ENCODE peak calls at places on chromosomes 1 and 21, in five cellular contexts. V is choroid plexus epithelial cell, N is heart right ventricle, K is GM12878, E is fibroblast of pulmonary artery. H is an unnamed sample.

GRCh38 chr1:78114034-78114956 is 68.5 kb downstream of the GIPC2 start:
- DNase-seq in V (peak; percentile 92), E (peak; percentile 90), K (peak; percentile 38), N (peak; percentile 66), H (peak; percentile 75)

GRCh38 chr21:37984416-37984815 is 68.2 kb upstream of the KCNJ6 start:
- DNase-seq in E (no peak), N (no peak), K (no peak), V (no peak), H (no peak)

GRCh38 chr1:201597551-201598230 is 58.8 kb downstream of the NAV1 start:
- DNase-seq in N (peak; percentile 56), E (no peak), K (no peak), V (no peak), H (no peak)

GRCh38 chr1:938088-938683 is 14.5 kb downstream of the SAMD11 start:
- DNase-seq in N (no peak), V (peak; percentile 58), E (peak; percentile 32), K (no peak), H (no peak)

GRCh38 chr1:108503062-108503740 is 53.1 kb downstream of the NBPF6 start:
- DNase-seq in E (peak; percentile 83), N (no peak), V (peak; percentile 53), K (no peak), H (peak; percentile 96)

GRCh38 chr1:91650764-91651163 is 150.1 kb downstream of the CDC7 start:
- DNase-seq in V (peak; percentile 99), E (peak; percentile 93), N (peak; percentile 80), K (no peak), H (peak; percentile 99)

GRCh38 chr1:30300669-30301068 is 422.7 kb downstream of the MATN1 start:
- DNase-seq in E (no peak), K (no peak), N (no peak), V (no peak), H (no peak)

GRCh38 chr21:25405991-25406390 is 201.3 kb downstream of the MRPL39 start:
- DNase-seq in V (no peak), E (no peak), K (no peak), N (no peak), H (no peak)

GRCh38 chr1:225434041-225434440 is 6.2 kb upstream of the LBR start:
- DNase-seq in K (no peak), E (no peak), V (no peak), N (no peak), H (no peak)

GRCh38 chr1:113353581-113353980 is 36.7 kb upstream of the MAGI3 start:
- DNase-seq in K (no peak), E (no peak), V (no peak), N (no peak), H (no peak)

GRCh38 chr21:15289896-15290841 is 225.4 kb upstream of the NRIP1 start:
- DNase-seq in E (no peak), V (no peak), N (peak; percentile 19), K (no peak), H (peak; percentile 16)

GRCh38 chr1:199449221-199449620 is 578.3 kb upstream of the NR5A2 start:
- DNase-seq in K (no peak), V (no peak), N (no peak), E (peak; percentile 38), H (no peak)

GRCh38 chr1:171984850-171985485 is 143.7 kb downstream of the DNM3 start:
- DNase-seq in E (peak; percentile 53), N (no peak), V (peak; percentile 58), K (no peak), H (peak; percentile 51)

GRCh38 chr1:111730706-111731105 is 8.5 kb downstream of the INKA2 start:
- DNase-seq in V (no peak), E (no peak), N (no peak), K (no peak), H (no peak)

GRCh38 chr1:156586323-156586722 is 5.3 kb upstream of the NAXE start:
- DNase-seq in V (no peak), K (no peak), E (no peak), N (no peak), H (no peak)

GRCh38 chr1:237814319-237814924 is 76.3 kb downstream of the ZP4 start:
- DNase-seq in V (peak; percentile 20), N (no peak), K (no peak), E (peak; percentile 19), H (no peak)

GRCh38 chr1:163227126-163227525 is 24.4 kb upstream of the RGS5 start:
- DNase-seq in V (no peak), K (no peak), N (no peak), E (no peak), H (no peak)

GRCh38 chr1:219549215-219549614 is 63.7 kb downstream of the ZC3H11B start:
- DNase-seq in V (peak; percentile 41), K (no peak), N (no peak), E (peak; percentile 77), H (no peak)

GRCh38 chr1:232477728-232478127 is 152.2 kb downstream of the SIPA1L2 start:
- DNase-seq in V (peak; percentile 90), N (peak; percentile 17), K (no peak), E (peak; percentile 78), H (peak; percentile 94)
- H3K4me3 ChIP-seq in V (no peak overlapping the region), N (no peak overlapping the region), K (no peak overlapping the region), E (no peak overlapping the region), H (no peak overlapping the region)

DNA sequence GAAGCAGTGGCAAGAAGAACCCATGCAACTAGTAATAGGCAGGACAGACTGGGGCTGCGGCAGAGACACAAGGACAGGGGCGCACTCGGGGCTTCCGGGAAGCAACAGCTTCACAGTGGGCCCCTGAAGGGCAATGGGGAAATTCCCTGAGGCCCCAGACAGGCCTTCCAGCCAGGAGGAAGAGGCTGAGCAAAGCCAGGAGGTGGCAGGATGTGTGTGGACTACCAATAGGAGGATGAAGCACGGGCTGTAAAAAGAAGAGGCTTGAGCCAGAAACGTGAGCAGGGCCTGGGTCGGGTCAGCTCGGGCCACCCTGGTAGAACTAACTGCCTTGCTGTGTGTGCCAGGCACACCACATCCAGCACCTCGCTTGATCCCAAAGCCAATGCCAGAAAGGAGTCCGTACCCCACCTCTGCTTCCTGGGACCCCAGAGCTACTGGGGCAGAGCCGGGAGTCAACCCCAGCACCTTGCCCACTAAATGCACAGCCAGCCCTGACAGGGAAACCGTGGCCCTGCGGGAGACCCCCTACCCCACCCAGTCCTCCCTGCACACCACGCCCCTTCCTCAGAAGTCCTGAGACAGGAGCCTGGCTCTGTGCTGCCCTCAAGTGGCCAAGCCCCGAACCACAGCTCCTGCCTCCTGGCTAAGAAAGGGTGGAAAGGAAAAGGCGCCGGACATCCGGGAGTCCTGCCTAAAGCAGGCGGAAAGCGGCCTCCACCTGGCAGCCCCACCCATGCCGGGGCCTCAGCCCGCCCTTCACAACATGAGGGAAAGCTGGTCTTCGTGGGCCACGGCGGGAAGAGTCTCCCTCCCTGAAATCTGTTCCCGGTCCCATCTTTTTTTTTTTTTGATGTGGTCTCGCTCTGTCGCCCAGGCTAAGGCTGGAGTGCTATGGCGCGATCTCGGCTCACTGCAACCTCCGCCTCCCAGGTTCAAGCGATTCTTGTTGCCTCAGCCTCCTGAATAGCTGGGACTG is 33.7 kb downstream of the TTC39A start:
- DNase-seq in N (peak; percentile 82), V (peak; percentile 83), E (peak; percentile 78), K (peak; percentile 51), H (peak; percentile 71)
- H3K4me3 ChIP-seq in N (peak overlapping the region; percentile 58), V (peak overlapping the region; percentile 56), E (peak overlapping the region; percentile 31), K (peak overlapping the region; percentile 62), H (peak overlapping the region; percentile 58)

GRCh38 chr21:28227881-28228623 is 764.6 kb downstream of the LTN1 start:
- DNase-seq in V (peak; percentile 59), N (no peak), E (peak; percentile 25), K (no peak), H (peak; percentile 19)

GRCh38 chr21:28224191-28224755 is 768.4 kb downstream of the LTN1 start:
- DNase-seq in N (no peak), E (no peak), V (no peak), K (no peak), H (no peak)

GRCh38 chr21:28228624-28228995 is 764.1 kb downstream of the LTN1 start:
- DNase-seq in E (no peak), K (no peak), V (no peak), N (no peak), H (no peak)

GRCh38 chr21:28229811-28230210 is 762.9 kb downstream of the LTN1 start:
- DNase-seq in K (no peak), V (peak; percentile 80), N (no peak), E (peak; percentile 91), H (peak; percentile 76)

GRCh38 chr21:28226563-28226962 is 766.1 kb downstream of the LTN1 start:
- DNase-seq in V (no peak), E (no peak), K (no peak), N (no peak), H (no peak)
- H3K4me3 ChIP-seq in V (no peak overlapping the region), E (no peak overlapping the region), K (no peak overlapping the region), N (no peak overlapping the region), H (no peak overlapping the region)

GRCh38 chr1:151147132-151147503 is 687 bp upstream of the SEMA6C start:
- DNase-seq in V (peak; percentile 65), E (peak; percentile 61), N (no peak), K (no peak), H (peak; percentile 16)

GRCh38 chr1:151146072-151146415 is 387 bp downstream of the SEMA6C start:
- DNase-seq in E (no peak), N (no peak), K (no peak), V (no peak), H (no peak)

GRCh38 chr1:151146416-151147131 is at the start of gene SEMA6C:
- DNase-seq in N (peak; percentile 96), E (peak; percentile 92), K (peak; percentile 48), V (peak; percentile 91), H (peak; percentile 86)

GRCh38 chr1:151145158-151146071 is 1.0 kb downstream of the SEMA6C start:
- DNase-seq in V (peak; percentile 29), K (no peak), E (peak; percentile 13), N (peak; percentile 74), H (no peak)

GRCh38 chr1:151147685-151148084 is 1.3 kb upstream of the SEMA6C start:
- DNase-seq in E (no peak), N (no peak), K (no peak), V (no peak), H (no peak)
- H3K4me3 ChIP-seq in E (no peak overlapping the region), N (no peak overlapping the region), K (no peak overlapping the region), V (no peak overlapping the region), H (no peak overlapping the region)